ENCODE peak calls at places on chromosomes 3 and 15, in ten cellular contexts. N, Y, O, A, V, L, F, S, W and C are unnamed samples.

GRCh38 chr15:63856711-63857458 is 23.1 kb upstream of the HERC1 start:
- DNase-seq in F (no peak), V (no peak), A (no peak), L (no peak), W (no peak), S (no peak), O (no peak), N (no peak), Y (no peak), C (no peak)

GRCh38 chr15:48177383-48177874 is 666 bp downstream of the MYEF2 start:
- DNase-seq in A (no peak), S (no peak), O (peak), L (no peak), N (no peak), W (no peak), F (peak), Y (peak), V (no peak), C (no peak)

GRCh38 chr3:71978150-71978721 is 193.3 kb upstream of the PROK2 start:
- DNase-seq in N (no peak), W (no peak), A (no peak), Y (no peak), O (peak), V (no peak), F (no peak), S (no peak), L (no peak), C (no peak)

GRCh38 chr15:58039260-58040035 is 26.1 kb downstream of the ALDH1A2 start:
- DNase-seq in N (no peak), O (peak), W (no peak), A (no peak), Y (peak), S (no peak), L (no peak), F (no peak), V (no peak), C (no peak)

GRCh38 chr3:142930510-142930909 is 33.0 kb downstream of the PAQR9 start:
- DNase-seq in W (no peak), N (no peak), V (no peak), Y (no peak), O (no peak), L (no peak), A (no peak), F (no peak), S (no peak), C (no peak)

GRCh38 chr3:49724586-49724985 is 835 bp upstream of the GMPPB start:
- DNase-seq in Y (no peak), L (no peak), V (peak), O (no peak), N (no peak), F (no peak), W (no peak), S (no peak), A (peak), C (no peak)

GRCh38 chr3:65927576-65927975 is 111.1 kb downstream of the MAGI1 start:
- DNase-seq in O (peak), N (no peak), V (no peak), Y (peak), S (no peak), F (no peak), L (no peak), W (no peak), A (no peak), C (no peak)

GRCh38 chr3:13623101-13623654 is 74.3 kb downstream of the FBLN2 start:
- DNase-seq in F (no peak), A (no peak), Y (no peak), N (no peak), W (no peak), O (peak), L (no peak), S (no peak), V (no peak), C (no peak)

GRCh38 chr3:105798381-105798934 is 70.4 kb downstream of the CBLB start:
- DNase-seq in O (no peak), Y (no peak), N (no peak), W (no peak), A (no peak), S (no peak), F (peak), V (no peak), L (no peak), C (no peak)

GRCh38 chr3:112653209-112653871 is 12.4 kb upstream of the CCDC80 start:
- DNase-seq in S (peak), N (no peak), W (no peak), V (no peak), O (no peak), L (no peak), Y (no peak), A (no peak), F (no peak), C (peak)

GRCh38 chr3:98573231-98573728 is 20.1 kb downstream of the CPOX start:
- DNase-seq in F (no peak), O (peak), W (no peak), A (no peak), V (no peak), S (no peak), Y (no peak), N (no peak), L (no peak), C (no peak)

GRCh38 chr3:47685037-47685436 is 96.7 kb downstream of the SMARCC1 start:
- DNase-seq in L (no peak), S (no peak), A (no peak), F (no peak), W (no peak), V (no peak), N (no peak), O (no peak), Y (no peak), C (no peak)

GRCh38 chr3:119810018-119810435 is 28.1 kb downstream of the NR1I2 start:
- DNase-seq in O (peak), S (no peak), F (no peak), A (peak), V (no peak), Y (peak), W (no peak), N (peak), L (no peak), C (no peak)

GRCh38 chr3:151798476-151798875 is 15.4 kb upstream of the AADAC start:
- DNase-seq in Y (no peak), A (no peak), N (no peak), V (no peak), W (no peak), O (no peak), L (no peak), F (no peak), S (no peak), C (no peak)

GRCh38 chr15:82942691-82943090 is 9.8 kb downstream of the HOMER2 start:
- DNase-seq in W (no peak), F (no peak), L (no peak), Y (no peak), S (no peak), O (no peak), A (no peak), N (no peak), V (no peak), C (no peak)

GRCh38 chr3:135226057-135226456 is 431.0 kb downstream of the EPHB1 start:
- DNase-seq in W (no peak), O (no peak), F (peak), Y (no peak), V (no peak), A (no peak), N (no peak), S (no peak), L (no peak), C (no peak)

GRCh38 chr3:184290331-184290730 is 8.7 kb upstream of the PSMD2 start:
- DNase-seq in O (no peak), N (no peak), W (no peak), F (no peak), V (no peak), Y (no peak), S (no peak), A (no peak), L (no peak), C (no peak)

GRCh38 chr15:69305204-69305931 is 6.7 kb downstream of the PAQR5 start:
- DNase-seq in W (no peak), F (no peak), Y (no peak), A (peak), S (no peak), V (no peak), O (no peak), N (no peak), L (no peak), C (no peak)

GRCh38 chr15:44729394-44729913 is 6.9 kb upstream of the TRIM69 start:
- DNase-seq in V (peak), N (no peak), W (no peak), L (no peak), O (peak), S (no peak), F (no peak), A (peak), Y (peak), C (no peak)

GRCh38 chr3:196989721-196990262 is 21.2 kb upstream of the PIGZ start:
- DNase-seq in L (no peak), A (no peak), V (no peak), O (peak), S (no peak), F (no peak), W (no peak), N (no peak), Y (peak), C (no peak)

GRCh38 chr3:71111784-71112440 is 471.6 kb downstream of the FOXP1 start:
- DNase-seq in V (no peak), N (no peak), Y (no peak), S (no peak), A (no peak), O (no peak), F (no peak), W (no peak), L (peak), C (no peak)

GRCh38 chr15:99447497-99448371 is 118.0 kb upstream of the MEF2A start:
- DNase-seq in L (no peak), V (no peak), F (peak), O (peak), Y (peak), S (peak), N (no peak), A (no peak), W (no peak), C (no peak)

GRCh38 chr15:73922186-73923151 is 3.8 kb upstream of the LOXL1 start:
- DNase-seq in Y (peak), O (peak), W (no peak), F (no peak), N (no peak), A (peak), L (no peak), S (no peak), V (no peak), C (no peak)

GRCh38 chr3:50617096-50617791 is at the start of gene MAPKAPK3:
- DNase-seq in S (no peak), N (peak), L (no peak), W (no peak), F (no peak), Y (no peak), V (no peak), A (no peak), O (no peak), C (peak)

GRCh38 chr15:70474682-70475438 is 288.5 kb downstream of the UACA start:
- DNase-seq in W (peak), O (no peak), N (peak), F (no peak), L (peak), V (peak), S (peak), Y (peak), A (peak), C (peak)

GRCh38 chr15:59688383-59688887 is 685 bp downstream of the BNIP2 start:
- DNase-seq in L (no peak), W (no peak), N (no peak), A (no peak), V (no peak), O (peak), F (peak), S (no peak), Y (no peak), C (no peak)